ENCODE peak calls at places on chromosomes 1 and 21, in ten cellular contexts. One of them, this sample, is unnamed.

GRCh38 chr1:28139033-28139712 is 37.3 kb downstream of the PTAFR start:
- DNase-seq in MG63: peak
- DNase-seq in neural progenitor cell: no peak
- DNase-seq in lung: no peak
- DNase-seq in GM12878: no peak
- DNase-seq in activated T-cell treated with anti-CD3 and anti-CD28 coated beads for 4 hours: no peak
- DNase-seq in NCI-H1092 treated with DMSO at 0.1 percent for 48 hours: no peak
- DNase-seq in GDM1: peak
- DNase-seq in caudate nucleus: no peak
- DNase-seq in left ventricle myocardium superior: no peak
- DNase-seq in this sample: no peak

GRCh38 chr1:170732262-170732595 is 68.3 kb downstream of the PRRX1 start:
- DNase-seq in left ventricle myocardium superior: no peak
- DNase-seq in lung: no peak
- DNase-seq in NCI-H1092 treated with DMSO at 0.1 percent for 48 hours: no peak
- DNase-seq in activated T-cell treated with anti-CD3 and anti-CD28 coated beads for 4 hours: no peak
- DNase-seq in MG63: no peak
- DNase-seq in GDM1: no peak
- DNase-seq in GM12878: no peak
- DNase-seq in neural progenitor cell: no peak
- DNase-seq in caudate nucleus: no peak
- DNase-seq in this sample: no peak

GRCh38 chr1:186782791-186783190 is 46.0 kb upstream of the PLA2G4A start:
- DNase-seq in GM12878: no peak
- DNase-seq in NCI-H1092 treated with DMSO at 0.1 percent for 48 hours: no peak
- DNase-seq in activated T-cell treated with anti-CD3 and anti-CD28 coated beads for 4 hours: no peak
- DNase-seq in lung: no peak
- DNase-seq in MG63: no peak
- DNase-seq in left ventricle myocardium superior: no peak
- DNase-seq in neural progenitor cell: no peak
- DNase-seq in GDM1: no peak
- DNase-seq in caudate nucleus: no peak
- DNase-seq in this sample: no peak

GRCh38 chr1:64516803-64517568 is 47.1 kb downstream of the CACHD1 start:
- DNase-seq in neural progenitor cell: no peak
- DNase-seq in lung: no peak
- DNase-seq in MG63: peak
- DNase-seq in GDM1: no peak
- DNase-seq in GM12878: no peak
- DNase-seq in left ventricle myocardium superior: no peak
- DNase-seq in activated T-cell treated with anti-CD3 and anti-CD28 coated beads for 4 hours: no peak
- DNase-seq in NCI-H1092 treated with DMSO at 0.1 percent for 48 hours: no peak
- DNase-seq in caudate nucleus: no peak
- DNase-seq in this sample: no peak

GRCh38 chr21:27246741-27247140 is 279.9 kb upstream of the ADAMTS5 start:
- DNase-seq in NCI-H1092 treated with DMSO at 0.1 percent for 48 hours: no peak
- DNase-seq in lung: no peak
- DNase-seq in neural progenitor cell: no peak
- DNase-seq in MG63: no peak
- DNase-seq in GDM1: no peak
- DNase-seq in activated T-cell treated with anti-CD3 and anti-CD28 coated beads for 4 hours: no peak
- DNase-seq in left ventricle myocardium superior: no peak
- DNase-seq in caudate nucleus: no peak
- DNase-seq in GM12878: no peak
- DNase-seq in this sample: no peak

GRCh38 chr1:236480758-236481436 is 42.9 kb upstream of the LGALS8 start:
- DNase-seq in caudate nucleus: no peak
- DNase-seq in neural progenitor cell: no peak
- DNase-seq in GM12878: no peak
- DNase-seq in GDM1: no peak
- DNase-seq in lung: no peak
- DNase-seq in activated T-cell treated with anti-CD3 and anti-CD28 coated beads for 4 hours: no peak
- DNase-seq in MG63: no peak
- DNase-seq in left ventricle myocardium superior: no peak
- DNase-seq in NCI-H1092 treated with DMSO at 0.1 percent for 48 hours: peak
- DNase-seq in this sample: peak

GRCh38 chr1:65958561-65959350 is 166.1 kb downstream of the PDE4B start:
- DNase-seq in caudate nucleus: no peak
- DNase-seq in GDM1: no peak
- DNase-seq in GM12878: peak
- DNase-seq in activated T-cell treated with anti-CD3 and anti-CD28 coated beads for 4 hours: no peak
- DNase-seq in left ventricle myocardium superior: peak
- DNase-seq in MG63: no peak
- DNase-seq in NCI-H1092 treated with DMSO at 0.1 percent for 48 hours: peak
- DNase-seq in lung: no peak
- DNase-seq in neural progenitor cell: peak
- DNase-seq in this sample: no peak

GRCh38 chr21:26421724-26422123 is 151.4 kb downstream of the CYYR1 start:
- DNase-seq in MG63: no peak
- DNase-seq in neural progenitor cell: no peak
- DNase-seq in activated T-cell treated with anti-CD3 and anti-CD28 coated beads for 4 hours: no peak
- DNase-seq in left ventricle myocardium superior: no peak
- DNase-seq in lung: no peak
- DNase-seq in GDM1: no peak
- DNase-seq in GM12878: no peak
- DNase-seq in caudate nucleus: no peak
- DNase-seq in NCI-H1092 treated with DMSO at 0.1 percent for 48 hours: no peak
- DNase-seq in this sample: no peak

GRCh38 chr1:206833741-206834140 is 31.7 kb upstream of the IL20 start:
- DNase-seq in activated T-cell treated with anti-CD3 and anti-CD28 coated beads for 4 hours: no peak
- DNase-seq in left ventricle myocardium superior: no peak
- DNase-seq in GDM1: no peak
- DNase-seq in lung: no peak
- DNase-seq in MG63: no peak
- DNase-seq in neural progenitor cell: no peak
- DNase-seq in caudate nucleus: no peak
- DNase-seq in GM12878: no peak
- DNase-seq in NCI-H1092 treated with DMSO at 0.1 percent for 48 hours: peak
- DNase-seq in this sample: peak

GRCh38 chr1:54547601-54548388 is at the start of gene ACOT11:
- DNase-seq in neural progenitor cell: peak
- DNase-seq in NCI-H1092 treated with DMSO at 0.1 percent for 48 hours: peak
- DNase-seq in lung: peak
- DNase-seq in GM12878: no peak
- DNase-seq in left ventricle myocardium superior: peak
- DNase-seq in MG63: peak
- DNase-seq in activated T-cell treated with anti-CD3 and anti-CD28 coated beads for 4 hours: no peak
- DNase-seq in GDM1: peak
- DNase-seq in caudate nucleus: peak
- DNase-seq in this sample: peak

GRCh38 chr1:86052948-86053698 is 103.4 kb downstream of the COL24A1 start:
- DNase-seq in caudate nucleus: no peak
- DNase-seq in lung: no peak
- DNase-seq in GM12878: no peak
- DNase-seq in MG63: no peak
- DNase-seq in activated T-cell treated with anti-CD3 and anti-CD28 coated beads for 4 hours: no peak
- DNase-seq in GDM1: no peak
- DNase-seq in neural progenitor cell: no peak
- DNase-seq in left ventricle myocardium superior: no peak
- DNase-seq in NCI-H1092 treated with DMSO at 0.1 percent for 48 hours: no peak
- DNase-seq in this sample: no peak

GRCh38 chr1:23951646-23952095 is 8.0 kb upstream of the PNRC2 start:
- DNase-seq in MG63: peak
- DNase-seq in activated T-cell treated with anti-CD3 and anti-CD28 coated beads for 4 hours: no peak
- DNase-seq in GM12878: no peak
- DNase-seq in lung: no peak
- DNase-seq in GDM1: no peak
- DNase-seq in caudate nucleus: no peak
- DNase-seq in neural progenitor cell: no peak
- DNase-seq in left ventricle myocardium superior: no peak
- DNase-seq in NCI-H1092 treated with DMSO at 0.1 percent for 48 hours: no peak
- DNase-seq in this sample: no peak

GRCh38 chr1:202034683-202035462 is 24.5 kb downstream of the ELF3 start:
- DNase-seq in caudate nucleus: no peak
- DNase-seq in left ventricle myocardium superior: peak
- DNase-seq in GM12878: peak
- DNase-seq in lung: peak
- DNase-seq in NCI-H1092 treated with DMSO at 0.1 percent for 48 hours: no peak
- DNase-seq in activated T-cell treated with anti-CD3 and anti-CD28 coated beads for 4 hours: no peak
- DNase-seq in GDM1: no peak
- DNase-seq in MG63: peak
- DNase-seq in neural progenitor cell: no peak
- DNase-seq in this sample: peak

GRCh38 chr21:44416193-44416592 is 39.1 kb upstream of the LRRC3 start:
- DNase-seq in MG63: no peak
- DNase-seq in lung: no peak
- DNase-seq in NCI-H1092 treated with DMSO at 0.1 percent for 48 hours: no peak
- DNase-seq in left ventricle myocardium superior: no peak
- DNase-seq in GDM1: no peak
- DNase-seq in activated T-cell treated with anti-CD3 and anti-CD28 coated beads for 4 hours: no peak
- DNase-seq in neural progenitor cell: no peak
- DNase-seq in GM12878: no peak
- DNase-seq in caudate nucleus: no peak
- DNase-seq in this sample: no peak

GRCh38 chr1:157994704-157995540 is 1.5 kb downstream of the KIRREL1 start:
- DNase-seq in NCI-H1092 treated with DMSO at 0.1 percent for 48 hours: no peak
- DNase-seq in caudate nucleus: no peak
- DNase-seq in GDM1: no peak
- DNase-seq in lung: no peak
- DNase-seq in activated T-cell treated with anti-CD3 and anti-CD28 coated beads for 4 hours: no peak
- DNase-seq in GM12878: no peak
- DNase-seq in MG63: peak
- DNase-seq in left ventricle myocardium superior: no peak
- DNase-seq in neural progenitor cell: no peak
- DNase-seq in this sample: no peak

GRCh38 chr1:41192456-41193188 is 49.5 kb downstream of the SCMH1 start:
- DNase-seq in lung: no peak
- DNase-seq in NCI-H1092 treated with DMSO at 0.1 percent for 48 hours: no peak
- DNase-seq in GM12878: no peak
- DNase-seq in MG63: no peak
- DNase-seq in neural progenitor cell: no peak
- DNase-seq in GDM1: no peak
- DNase-seq in left ventricle myocardium superior: no peak
- DNase-seq in activated T-cell treated with anti-CD3 and anti-CD28 coated beads for 4 hours: no peak
- DNase-seq in caudate nucleus: no peak
- DNase-seq in this sample: no peak

GRCh38 chr21:31397939-31398338 is 53.9 kb upstream of the TIAM1 start:
- DNase-seq in lung: no peak
- DNase-seq in GM12878: no peak
- DNase-seq in GDM1: no peak
- DNase-seq in caudate nucleus: no peak
- DNase-seq in neural progenitor cell: peak
- DNase-seq in NCI-H1092 treated with DMSO at 0.1 percent for 48 hours: no peak
- DNase-seq in MG63: no peak
- DNase-seq in left ventricle myocardium superior: no peak
- DNase-seq in activated T-cell treated with anti-CD3 and anti-CD28 coated beads for 4 hours: no peak
- DNase-seq in this sample: no peak

GRCh38 chr1:86687595-86687994 is 16.8 kb upstream of the SH3GLB1 start:
- DNase-seq in activated T-cell treated with anti-CD3 and anti-CD28 coated beads for 4 hours: no peak
- DNase-seq in GM12878: no peak
- DNase-seq in NCI-H1092 treated with DMSO at 0.1 percent for 48 hours: peak
- DNase-seq in MG63: no peak
- DNase-seq in caudate nucleus: no peak
- DNase-seq in neural progenitor cell: no peak
- DNase-seq in lung: no peak
- DNase-seq in left ventricle myocardium superior: no peak
- DNase-seq in GDM1: no peak
- DNase-seq in this sample: no peak

GRCh38 chr1:27864264-27864895 is 8.0 kb upstream of the THEMIS2 start:
- DNase-seq in NCI-H1092 treated with DMSO at 0.1 percent for 48 hours: no peak
- DNase-seq in neural progenitor cell: no peak
- DNase-seq in GM12878: peak
- DNase-seq in lung: no peak
- DNase-seq in MG63: no peak
- DNase-seq in GDM1: peak
- DNase-seq in activated T-cell treated with anti-CD3 and anti-CD28 coated beads for 4 hours: peak
- DNase-seq in caudate nucleus: no peak
- DNase-seq in left ventricle myocardium superior: no peak
- DNase-seq in this sample: no peak

GRCh38 chr1:209825591-209826433 is 2.0 kb upstream of the UTP25 start:
- DNase-seq in caudate nucleus: no peak
- DNase-seq in MG63: no peak
- DNase-seq in activated T-cell treated with anti-CD3 and anti-CD28 coated beads for 4 hours: no peak
- DNase-seq in left ventricle myocardium superior: no peak
- DNase-seq in GDM1: no peak
- DNase-seq in GM12878: no peak
- DNase-seq in lung: no peak
- DNase-seq in NCI-H1092 treated with DMSO at 0.1 percent for 48 hours: no peak
- DNase-seq in neural progenitor cell: no peak
- DNase-seq in this sample: no peak

GRCh38 chr1:212727386-212728181 is 27.9 kb upstream of the BATF3 start:
- DNase-seq in NCI-H1092 treated with DMSO at 0.1 percent for 48 hours: no peak
- DNase-seq in MG63: peak
- DNase-seq in left ventricle myocardium superior: no peak
- DNase-seq in caudate nucleus: no peak
- DNase-seq in neural progenitor cell: no peak
- DNase-seq in lung: no peak
- DNase-seq in GDM1: no peak
- DNase-seq in GM12878: no peak
- DNase-seq in activated T-cell treated with anti-CD3 and anti-CD28 coated beads for 4 hours: no peak
- DNase-seq in this sample: no peak

GRCh38 chr1:245084551-245084950 is 70.2 kb upstream of the KIF26B start:
- DNase-seq in neural progenitor cell: no peak
- DNase-seq in activated T-cell treated with anti-CD3 and anti-CD28 coated beads for 4 hours: no peak
- DNase-seq in GM12878: no peak
- DNase-seq in caudate nucleus: no peak
- DNase-seq in left ventricle myocardium superior: no peak
- DNase-seq in MG63: no peak
- DNase-seq in GDM1: no peak
- DNase-seq in NCI-H1092 treated with DMSO at 0.1 percent for 48 hours: no peak
- DNase-seq in lung: no peak
- DNase-seq in this sample: no peak

GRCh38 chr1:66140072-66140471 is 347.4 kb downstream of the PDE4B start:
- DNase-seq in left ventricle myocardium superior: no peak
- DNase-seq in caudate nucleus: no peak
- DNase-seq in activated T-cell treated with anti-CD3 and anti-CD28 coated beads for 4 hours: no peak
- DNase-seq in MG63: no peak
- DNase-seq in GDM1: no peak
- DNase-seq in neural progenitor cell: no peak
- DNase-seq in NCI-H1092 treated with DMSO at 0.1 percent for 48 hours: no peak
- DNase-seq in lung: peak
- DNase-seq in GM12878: no peak
- DNase-seq in this sample: peak

GRCh38 chr1:79079770-79080169 is 73.2 kb upstream of the ADGRL4 start:
- DNase-seq in neural progenitor cell: no peak
- DNase-seq in caudate nucleus: no peak
- DNase-seq in activated T-cell treated with anti-CD3 and anti-CD28 coated beads for 4 hours: no peak
- DNase-seq in GDM1: peak
- DNase-seq in left ventricle myocardium superior: peak
- DNase-seq in NCI-H1092 treated with DMSO at 0.1 percent for 48 hours: no peak
- DNase-seq in lung: no peak
- DNase-seq in MG63: peak
- DNase-seq in GM12878: no peak
- DNase-seq in this sample: no peak

GRCh38 chr1:41380979-41381690 is 19.9 kb downstream of the FOXO6 start:
- DNase-seq in GM12878: no peak
- DNase-seq in GDM1: no peak
- DNase-seq in lung: no peak
- DNase-seq in activated T-cell treated with anti-CD3 and anti-CD28 coated beads for 4 hours: no peak
- DNase-seq in MG63: peak
- DNase-seq in left ventricle myocardium superior: peak
- DNase-seq in NCI-H1092 treated with DMSO at 0.1 percent for 48 hours: peak
- DNase-seq in neural progenitor cell: peak
- DNase-seq in caudate nucleus: no peak
- DNase-seq in this sample: peak

GRCh38 chr1:80251591-80251990 is 1245.1 kb upstream of the ADGRL4 start:
- DNase-seq in NCI-H1092 treated with DMSO at 0.1 percent for 48 hours: no peak
- DNase-seq in left ventricle myocardium superior: no peak
- DNase-seq in GDM1: no peak
- DNase-seq in lung: no peak
- DNase-seq in neural progenitor cell: no peak
- DNase-seq in GM12878: no peak
- DNase-seq in caudate nucleus: no peak
- DNase-seq in activated T-cell treated with anti-CD3 and anti-CD28 coated beads for 4 hours: no peak
- DNase-seq in MG63: no peak
- DNase-seq in this sample: no peak

GRCh38 chr21:43994085-43994484 is 18.0 kb upstream of the TRAPPC10 start:
- DNase-seq in neural progenitor cell: no peak
- DNase-seq in left ventricle myocardium superior: no peak
- DNase-seq in GM12878: no peak
- DNase-seq in NCI-H1092 treated with DMSO at 0.1 percent for 48 hours: no peak
- DNase-seq in GDM1: no peak
- DNase-seq in MG63: no peak
- DNase-seq in lung: no peak
- DNase-seq in activated T-cell treated with anti-CD3 and anti-CD28 coated beads for 4 hours: no peak
- DNase-seq in caudate nucleus: no peak
- DNase-seq in this sample: no peak

GRCh38 chr1:176543360-176544136 is 80.6 kb downstream of the PAPPA2 start:
- DNase-seq in MG63: no peak
- DNase-seq in NCI-H1092 treated with DMSO at 0.1 percent for 48 hours: no peak
- DNase-seq in left ventricle myocardium superior: no peak
- DNase-seq in caudate nucleus: no peak
- DNase-seq in neural progenitor cell: no peak
- DNase-seq in GDM1: no peak
- DNase-seq in lung: no peak
- DNase-seq in GM12878: no peak
- DNase-seq in activated T-cell treated with anti-CD3 and anti-CD28 coated beads for 4 hours: no peak
- DNase-seq in this sample: no peak